ENCODE peak calls at places on chromosomes 7 and 10, in four cellular contexts. One of them, this sample, is unnamed.

GRCh38 chr10:50417906-50418697 is 166.8 kb upstream of the ASAH2 start:
- DNase-seq in SK-N-SH: peak
- DNase-seq in K562: peak
- DNase-seq in GM12878: peak
- DNase-seq in this sample: no peak

GRCh38 chr10:48497965-48498770 is 106.7 kb downstream of the ARHGAP22 start:
- DNase-seq in K562: no peak
- DNase-seq in SK-N-SH: no peak
- DNase-seq in GM12878: no peak
- DNase-seq in this sample: no peak

GRCh38 chr10:12357525-12358151 is 8.3 kb downstream of the CAMK1D start:
- DNase-seq in SK-N-SH: no peak
- DNase-seq in K562: no peak
- DNase-seq in GM12878: no peak
- DNase-seq in this sample: no peak

GRCh38 chr10:102410427-102411073 is 8.0 kb downstream of the PSD start:
- DNase-seq in SK-N-SH: peak
- DNase-seq in K562: no peak
- DNase-seq in GM12878: no peak
- DNase-seq in this sample: no peak

GRCh38 chr10:90328896-90329295 is 528.9 kb downstream of the HTR7 start:
- DNase-seq in SK-N-SH: no peak
- DNase-seq in GM12878: no peak
- DNase-seq in K562: no peak
- DNase-seq in this sample: no peak

GRCh38 chr10:112721080-112721698 is 228.9 kb upstream of the TCF7L2 start:
- DNase-seq in K562: peak
- DNase-seq in SK-N-SH: no peak
- DNase-seq in GM12878: peak
- DNase-seq in this sample: peak

GRCh38 chr10:132043861-132044695 is 21.7 kb upstream of the JAKMIP3 start:
- DNase-seq in K562: no peak
- DNase-seq in SK-N-SH: no peak
- DNase-seq in GM12878: no peak
- DNase-seq in this sample: no peak

GRCh38 chr10:33772370-33773331 is 438.2 kb upstream of the NRP1 start:
- DNase-seq in K562: no peak
- DNase-seq in SK-N-SH: no peak
- DNase-seq in GM12878: no peak
- DNase-seq in this sample: peak

GRCh38 chr10:6201511-6201975 is 1.2 kb upstream of the PFKFB3 start:
- DNase-seq in GM12878: peak
- DNase-seq in SK-N-SH: peak
- DNase-seq in K562: peak
- DNase-seq in this sample: peak

GRCh38 chr10:1393481-1393880 is 337.3 kb downstream of the WDR37 start:
- DNase-seq in K562: no peak
- DNase-seq in GM12878: no peak
- DNase-seq in SK-N-SH: no peak
- DNase-seq in this sample: no peak

GRCh38 chr10:112137381-112137987 is 46.1 kb downstream of the GPAM start:
- DNase-seq in GM12878: no peak
- DNase-seq in K562: peak
- DNase-seq in SK-N-SH: peak
- DNase-seq in this sample: peak

GRCh38 chr10:118332247-118332646 is 9.9 kb downstream of the FAM204A start:
- DNase-seq in K562: peak
- DNase-seq in SK-N-SH: no peak
- DNase-seq in GM12878: no peak
- DNase-seq in this sample: no peak

GRCh38 chr10:4011136-4011812 is 226.3 kb upstream of the KLF6 start:
- DNase-seq in SK-N-SH: no peak
- DNase-seq in K562: no peak
- DNase-seq in GM12878: no peak
- DNase-seq in this sample: no peak

GRCh38 chr7:34191041-34191440 is 285.7 kb downstream of the BMPER start:
- DNase-seq in GM12878: no peak
- DNase-seq in SK-N-SH: no peak
- DNase-seq in K562: no peak
- DNase-seq in this sample: no peak

GRCh38 chr10:104638861-104639594 is 2.1 kb upstream of the SORCS3 start:
- DNase-seq in SK-N-SH: peak
- DNase-seq in GM12878: no peak
- DNase-seq in K562: peak
- DNase-seq in this sample: no peak
- TF ChIP-seq GABPA in SK-N-SH: no peak
- TF ChIP-seq GABPA in GM12878: no peak
- TF ChIP-seq GABPA in K562: no peak
- TF ChIP-seq GABPA in this sample: no peak

GRCh38 chr7:28708458-28708951 is 249.6 kb downstream of the TRIL start:
- DNase-seq in SK-N-SH: no peak
- DNase-seq in K562: no peak
- DNase-seq in GM12878: no peak
- DNase-seq in this sample: no peak
- TF ChIP-seq GABPA in SK-N-SH: no peak
- TF ChIP-seq GABPA in K562: no peak
- TF ChIP-seq GABPA in GM12878: no peak
- TF ChIP-seq GABPA in this sample: no peak

DNA sequence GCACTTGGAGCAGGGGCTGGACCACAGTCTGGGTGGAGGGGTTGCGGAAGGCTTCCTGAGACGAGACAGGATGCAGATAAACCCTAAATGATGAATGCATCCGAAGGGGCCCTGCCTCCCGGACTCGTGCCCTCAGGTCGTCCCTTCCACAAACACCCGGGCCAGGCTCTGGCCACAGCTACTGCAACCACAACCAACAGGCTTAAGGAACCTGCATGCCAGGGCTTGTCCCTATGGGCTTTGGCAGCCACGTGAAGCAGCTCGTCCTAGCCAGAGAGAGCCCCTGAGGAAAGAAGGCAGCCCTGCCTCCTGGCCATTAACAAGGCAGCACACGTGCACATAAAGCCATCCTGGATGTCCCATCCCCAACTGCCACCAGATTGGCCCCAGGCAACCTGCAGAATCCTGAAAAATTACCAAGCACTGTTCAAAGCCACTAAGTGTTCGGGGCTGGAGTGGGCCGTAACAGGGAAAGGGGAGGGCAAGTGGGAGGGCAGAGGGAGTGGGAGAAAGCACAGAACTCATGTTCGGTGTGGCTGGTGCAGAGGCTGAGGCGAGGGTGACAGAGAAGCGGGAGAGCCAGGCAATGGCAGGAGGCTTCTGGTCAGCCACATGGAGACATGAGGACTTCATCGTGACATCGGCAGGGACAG is 62.7 kb downstream of the MAD1L1 start:
- DNase-seq in GM12878: no peak
- DNase-seq in K562: no peak
- DNase-seq in SK-N-SH: peak
- DNase-seq in this sample: no peak
- TF ChIP-seq GABPA in GM12878: no peak
- TF ChIP-seq GABPA in K562: no peak
- TF ChIP-seq GABPA in SK-N-SH: no peak
- TF ChIP-seq GABPA in this sample: no peak

GRCh38 chr10:120436431-120437142 is 20.4 kb upstream of the PLPP4 start:
- DNase-seq in GM12878: no peak
- DNase-seq in K562: peak
- DNase-seq in SK-N-SH: no peak
- DNase-seq in this sample: no peak
- TF ChIP-seq GABPA in GM12878: no peak
- TF ChIP-seq GABPA in K562: no peak
- TF ChIP-seq GABPA in SK-N-SH: no peak
- TF ChIP-seq GABPA in this sample: no peak

DNA sequence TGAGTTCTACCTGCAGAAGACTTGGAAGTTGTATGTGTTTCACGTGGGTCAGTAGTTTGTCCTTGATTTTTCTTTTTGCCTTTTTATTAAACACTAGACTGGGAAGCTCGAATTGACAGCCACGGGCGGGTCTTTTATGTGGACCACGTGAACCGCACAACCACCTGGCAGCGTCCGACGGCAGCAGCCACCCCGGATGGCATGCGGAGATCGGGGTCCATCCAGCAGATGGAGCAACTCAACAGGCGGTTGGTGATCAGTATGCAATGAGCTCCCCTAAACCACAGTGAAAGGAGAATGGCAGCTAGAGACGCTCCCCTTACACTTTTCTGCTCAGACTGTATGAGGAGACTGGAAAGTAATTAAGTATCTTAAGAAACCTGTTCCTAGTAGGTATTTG is 126.7 kb upstream of the STK17A start:
- DNase-seq in K562: peak
- DNase-seq in SK-N-SH: no peak
- DNase-seq in GM12878: no peak
- DNase-seq in this sample: no peak
- TF ChIP-seq GABPA in K562: no peak
- TF ChIP-seq GABPA in SK-N-SH: no peak
- TF ChIP-seq GABPA in GM12878: no peak
- TF ChIP-seq GABPA in this sample: no peak

This sample was measured in HL-60.